ENCODE peak calls at places on chromosome 4, in six cellular contexts. C, R, E, U, T and O are unnamed samples. For H3K36me3, the result is how much of the 10 kb centered on the place peaks cover.

GRCh38 chr4:27010334-27010940 is 149.8 kb downstream of the STIM2 start:
- DNase-seq in C (no peak), R (peak), E (peak), U (peak), T (no peak), O (peak)

GRCh38 chr4:52577285-52577968 is 81.7 kb downstream of the USP46 start:
- DNase-seq in C (no peak), R (no peak), E (no peak), U (no peak), T (no peak), O (no peak)

GRCh38 chr4:18397681-18398080 is 376.1 kb upstream of the LCORL start:
- DNase-seq in C (no peak), R (no peak), E (no peak), U (no peak), T (no peak), O (no peak)

GRCh38 chr4:133403913-133404312 is 254.8 kb downstream of the PCDH10 start:
- DNase-seq in C (no peak), R (no peak), E (no peak), U (no peak), T (no peak), O (no peak)

GRCh38 chr4:165184220-165184619 is 23.1 kb upstream of the KLHL2 start:
- DNase-seq in C (no peak), R (no peak), E (no peak), U (no peak), T (no peak), O (no peak)

GRCh38 chr4:77155631-77156345 is 1.2 kb upstream of the CCNG2 start:
- DNase-seq in C (no peak), R (no peak), E (peak), U (no peak), T (no peak), O (no peak)

GRCh38 chr4:87679449-87680169 is 29.5 kb downstream of the DMP1 start:
- DNase-seq in C (no peak), R (peak), E (peak), U (peak), T (peak), O (peak)

GRCh38 chr4:76641351-76641750 is 206.3 kb downstream of the SHROOM3 start:
- DNase-seq in C (no peak), R (no peak), E (no peak), U (no peak), T (no peak), O (no peak)

GRCh38 chr4:99264927-99265326 is 25.9 kb downstream of the ADH1A start:
- DNase-seq in C (no peak), R (no peak), E (no peak), U (no peak), T (no peak), O (no peak)

GRCh38 chr4:22999419-22999818 is 306.7 kb downstream of the GBA3 start:
- DNase-seq in C (no peak), R (no peak), E (no peak), U (no peak), T (no peak), O (no peak)

GRCh38 chr4:24236532-24236931 is 346.7 kb upstream of the PPARGC1A start:
- DNase-seq in C (no peak), R (no peak), E (peak), U (no peak), T (no peak), O (no peak)

GRCh38 chr4:183430317-183430986 is 14.0 kb upstream of the CDKN2AIP start:
- DNase-seq in C (no peak), R (no peak), E (no peak), U (no peak), T (no peak), O (no peak)
- TF ChIP-seq CTCF in C (no peak), R (peak), E (no peak), U (no peak), T (no peak), O (no peak)

GRCh38 chr4:71251266-71251665 is 87.6 kb upstream of the SLC4A4 start:
- DNase-seq in C (no peak), R (no peak), E (no peak), U (no peak), T (no peak), O (no peak)

GRCh38 chr4:71257761-71258160 is 81.1 kb upstream of the SLC4A4 start:
- DNase-seq in C (no peak), R (no peak), E (no peak), U (no peak), T (no peak), O (no peak)

GRCh38 chr4:71258323-71258722 is 80.5 kb upstream of the SLC4A4 start:
- DNase-seq in C (no peak), R (no peak), E (no peak), U (no peak), T (no peak), O (no peak)

GRCh38 chr4:71255966-71256365 is 82.9 kb upstream of the SLC4A4 start:
- DNase-seq in C (no peak), R (no peak), E (no peak), U (no peak), T (no peak), O (no peak)

DNA sequence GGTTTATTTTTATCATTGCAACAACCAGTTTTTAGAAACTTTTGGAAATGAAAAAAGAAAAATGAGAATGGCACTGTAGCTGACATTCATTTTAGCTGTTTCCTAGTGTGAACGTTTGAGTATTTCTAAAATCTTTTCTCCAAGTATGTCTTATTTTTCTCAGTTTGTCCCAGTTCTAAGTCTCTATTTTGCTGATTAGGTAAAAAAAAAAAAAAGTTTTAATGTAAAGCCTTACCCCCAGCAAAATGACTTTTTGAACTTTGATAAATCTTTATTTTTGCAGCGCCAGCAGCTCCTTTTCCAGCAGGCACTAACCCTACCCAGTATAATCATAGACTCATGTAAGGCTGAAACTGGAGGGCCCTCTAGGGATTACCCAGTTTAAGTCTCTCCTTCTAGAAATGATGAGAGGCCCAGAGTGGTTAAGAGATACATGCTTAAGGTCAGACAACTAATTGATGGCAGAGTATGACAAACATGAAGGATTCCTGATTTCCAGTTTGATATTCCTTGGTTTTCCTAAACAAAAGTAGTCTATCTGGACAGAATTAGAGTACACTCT is 84.3 kb upstream of the SLC4A4 start:
- DNase-seq in C (no peak), R (no peak), E (no peak), U (no peak), T (no peak), O (no peak)
- H3K4me3 ChIP-seq in C (no peak), R (peak), E (no peak), U (no peak), T (no peak), O (no peak)

GRCh38 chr4:67468801-67469200 is 76.5 kb downstream of the CENPC start:
- DNase-seq in C (no peak), R (no peak), E (no peak), U (no peak), T (no peak), O (no peak)
- H3K36me3 ChIP-seq in C (under half), R (under half), E (under half), U (under half), T (under half), O (under half)

DNA sequence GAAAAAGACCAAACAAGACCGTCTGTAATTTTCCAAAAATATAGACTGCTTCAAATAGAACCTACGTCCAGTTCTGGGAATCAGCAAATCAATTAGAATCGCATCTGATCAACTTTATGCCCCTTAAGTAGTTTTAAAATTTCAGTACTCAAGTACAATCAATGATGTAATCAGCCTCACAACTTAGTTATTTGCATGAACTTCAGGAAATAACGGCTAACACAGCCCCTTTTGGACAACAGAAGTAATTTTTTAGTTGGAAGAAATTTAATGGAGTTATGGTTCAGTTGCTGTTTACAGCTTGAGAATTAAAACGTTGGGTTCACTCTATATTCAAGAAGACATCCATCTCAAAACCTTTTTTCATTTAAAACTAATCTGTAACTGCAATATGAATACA is 1.1 kb downstream of the TAPT1 start:
- DNase-seq in C (no peak), R (no peak), E (peak), U (no peak), T (no peak), O (no peak)
- TF ChIP-seq CTCF in C (no peak), R (no peak), E (no peak), U (no peak), T (no peak), O (no peak)

GRCh38 chr4:184536881-184537248 is 62.5 kb upstream of the IRF2 start:
- DNase-seq in C (no peak), R (no peak), E (no peak), U (no peak), T (no peak), O (no peak)

GRCh38 chr4:184538023-184538599 is 63.8 kb upstream of the IRF2 start:
- DNase-seq in C (peak), R (peak), E (peak), U (peak), T (no peak), O (peak)

GRCh38 chr4:184536070-184536880 is 61.9 kb upstream of the IRF2 start:
- DNase-seq in C (no peak), R (no peak), E (no peak), U (no peak), T (no peak), O (no peak)

GRCh38 chr4:184537269-184538022 is 63.1 kb upstream of the IRF2 start:
- DNase-seq in C (peak), R (peak), E (peak), U (peak), T (peak), O (peak)

GRCh38 chr4:184534511-184535391 is 60.4 kb upstream of the IRF2 start:
- DNase-seq in C (no peak), R (no peak), E (peak), U (peak), T (no peak), O (no peak)
- H3K4me3 ChIP-seq in C (no peak), R (no peak), E (peak), U (no peak), T (no peak), O (no peak)

GRCh38 chr4:25913851-25914669 is at the start of gene SMIM20:
- DNase-seq in C (peak), R (peak), E (peak), U (peak), T (peak), O (no peak)

GRCh38 chr4:25914670-25915358 is 794 bp downstream of the SMIM20 start:
- DNase-seq in C (no peak), R (no peak), E (no peak), U (no peak), T (no peak), O (no peak)

GRCh38 chr4:25913056-25913850 is 767 bp upstream of the SMIM20 start:
- DNase-seq in C (no peak), R (peak), E (peak), U (peak), T (no peak), O (no peak)

GRCh38 chr4:25908491-25908901 is 5.5 kb upstream of the SMIM20 start:
- DNase-seq in C (no peak), R (no peak), E (no peak), U (no peak), T (no peak), O (peak)

GRCh38 chr4:25911356-25911755 is 2.7 kb upstream of the SMIM20 start:
- DNase-seq in C (no peak), R (no peak), E (no peak), U (no peak), T (no peak), O (no peak)
- H3K36me3 ChIP-seq in C (under half), R (under half), E (under half), U (under half), T (under half), O (under half)

GRCh38 chr4:159384619-159385018 is 281.7 kb downstream of the RAPGEF2 start:
- DNase-seq in C (no peak), R (no peak), E (no peak), U (no peak), T (no peak), O (no peak)

GRCh38 chr4:159383569-159383934 is 280.7 kb downstream of the RAPGEF2 start:
- DNase-seq in C (no peak), R (no peak), E (no peak), U (no peak), T (peak), O (no peak)

GRCh38 chr4:159389756-159390155 is 286.9 kb downstream of the RAPGEF2 start:
- DNase-seq in C (no peak), R (no peak), E (no peak), U (no peak), T (no peak), O (no peak)

GRCh38 chr4:159384017-159384416 is 281.1 kb downstream of the RAPGEF2 start:
- DNase-seq in C (no peak), R (no peak), E (no peak), U (no peak), T (no peak), O (no peak)

GRCh38 chr4:159386620-159387019 is 283.7 kb downstream of the RAPGEF2 start:
- DNase-seq in C (no peak), R (no peak), E (no peak), U (no peak), T (no peak), O (no peak)
- TF ChIP-seq CTCF in C (no peak), R (no peak), E (no peak), U (no peak), T (no peak), O (no peak)

DNA sequence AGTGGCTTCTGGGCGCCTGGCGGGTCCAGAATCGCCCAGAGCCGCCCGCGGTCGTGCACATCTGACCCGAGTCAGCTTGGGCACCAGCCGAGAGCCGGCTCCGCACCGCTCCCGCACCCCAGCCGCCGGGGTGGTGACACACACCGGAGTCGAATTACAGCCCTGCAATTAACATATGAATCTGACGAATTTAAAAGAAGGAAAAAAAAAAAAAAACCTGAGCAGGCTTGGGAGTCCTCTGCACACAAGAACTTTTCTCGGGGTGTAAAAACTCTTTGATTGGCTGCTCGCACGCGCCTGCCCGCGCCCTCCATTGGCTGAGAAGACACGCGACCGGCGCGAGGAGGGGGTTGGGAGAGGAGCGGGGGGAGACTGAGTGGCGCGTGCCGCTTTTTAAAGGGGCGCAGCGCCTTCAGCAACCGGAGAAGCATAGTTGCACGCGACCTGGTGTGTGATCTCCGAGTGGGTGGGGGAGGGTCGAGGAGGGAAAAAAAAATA is at the start of gene ATOH1:
- DNase-seq in C (no peak), R (no peak), E (peak), U (no peak), T (peak), O (no peak)
- H3K4me3 ChIP-seq in C (peak), R (peak), E (peak), U (peak), T (peak), O (peak)

GRCh38 chr4:10100734-10101216 is 15.8 kb downstream of the WDR1 start:
- DNase-seq in C (peak), R (no peak), E (no peak), U (peak), T (no peak), O (no peak)

GRCh38 chr4:10099521-10100325 is 16.9 kb downstream of the WDR1 start:
- DNase-seq in C (no peak), R (no peak), E (no peak), U (no peak), T (no peak), O (no peak)

GRCh38 chr4:10096976-10097330 is 19.6 kb downstream of the WDR1 start:
- DNase-seq in C (no peak), R (no peak), E (peak), U (no peak), T (no peak), O (no peak)

GRCh38 chr4:10097906-10098769 is 18.5 kb downstream of the WDR1 start:
- DNase-seq in C (no peak), R (no peak), E (no peak), U (no peak), T (no peak), O (no peak)

GRCh38 chr4:10098770-10099139 is 17.8 kb downstream of the WDR1 start:
- DNase-seq in C (no peak), R (no peak), E (no peak), U (peak), T (no peak), O (no peak)
- H3K36me3 ChIP-seq in C (half or more), R (under half), E (under half), U (under half), T (under half), O (under half)